ENCODE peak calls at places on chromosomes 4 and X, in five cellular contexts. X is hepatocyte, I is foreskin fibroblast, W is fibroblast of lung, F is AG10803. M is an unnamed sample.

GRCh38 chr4:2303121-2303685 is 41.3 kb upstream of the MXD4 start:
- DNase-seq in W (no peak), I (no peak), F (no peak), X (no peak), M (no peak)

GRCh38 chrX:108177321-108177990 is 85.9 kb downstream of the ATG4A start:
- DNase-seq in W (no peak), F (no peak), X (no peak), I (no peak), M (peak; percentile 44)

GRCh38 chr4:69038582-69038981 is 57.7 kb upstream of the UGT2B7 start:
- DNase-seq in I (peak; percentile 67), F (no peak), X (no peak), W (no peak), M (no peak)

GRCh38 chrX:150508461-150509367 is 59.7 kb upstream of the MTM1 start:
- DNase-seq in F (peak; percentile 42), X (no peak), I (peak; percentile 49), W (peak; percentile 51), M (no peak)

GRCh38 chr4:89438102-89438831 is 130.7 kb upstream of the GPRIN3 start:
- DNase-seq in W (peak; percentile 46), X (peak; percentile 66), F (peak; percentile 46), I (peak; percentile 58), M (no peak)

GRCh38 chr4:128942547-128942946 is 133.0 kb downstream of the JADE1 start:
- DNase-seq in X (no peak), F (peak; percentile 18), W (no peak), I (no peak), M (peak; percentile 16)

GRCh38 chrX:153882086-153882498 is 3.9 kb downstream of the L1CAM start:
- DNase-seq in X (no peak), I (peak; percentile 25), F (peak; percentile 2), W (no peak), M (no peak)

GRCh38 chrX:140165849-140166248 is 200.5 kb upstream of the CXorf66 start:
- DNase-seq in I (no peak), F (no peak), W (no peak), X (no peak), M (no peak)

GRCh38 chr4:23815351-23815750 is 74.5 kb downstream of the PPARGC1A start:
- DNase-seq in F (no peak), W (peak; percentile 57), I (no peak), X (no peak), M (peak; percentile 20)

DNA sequence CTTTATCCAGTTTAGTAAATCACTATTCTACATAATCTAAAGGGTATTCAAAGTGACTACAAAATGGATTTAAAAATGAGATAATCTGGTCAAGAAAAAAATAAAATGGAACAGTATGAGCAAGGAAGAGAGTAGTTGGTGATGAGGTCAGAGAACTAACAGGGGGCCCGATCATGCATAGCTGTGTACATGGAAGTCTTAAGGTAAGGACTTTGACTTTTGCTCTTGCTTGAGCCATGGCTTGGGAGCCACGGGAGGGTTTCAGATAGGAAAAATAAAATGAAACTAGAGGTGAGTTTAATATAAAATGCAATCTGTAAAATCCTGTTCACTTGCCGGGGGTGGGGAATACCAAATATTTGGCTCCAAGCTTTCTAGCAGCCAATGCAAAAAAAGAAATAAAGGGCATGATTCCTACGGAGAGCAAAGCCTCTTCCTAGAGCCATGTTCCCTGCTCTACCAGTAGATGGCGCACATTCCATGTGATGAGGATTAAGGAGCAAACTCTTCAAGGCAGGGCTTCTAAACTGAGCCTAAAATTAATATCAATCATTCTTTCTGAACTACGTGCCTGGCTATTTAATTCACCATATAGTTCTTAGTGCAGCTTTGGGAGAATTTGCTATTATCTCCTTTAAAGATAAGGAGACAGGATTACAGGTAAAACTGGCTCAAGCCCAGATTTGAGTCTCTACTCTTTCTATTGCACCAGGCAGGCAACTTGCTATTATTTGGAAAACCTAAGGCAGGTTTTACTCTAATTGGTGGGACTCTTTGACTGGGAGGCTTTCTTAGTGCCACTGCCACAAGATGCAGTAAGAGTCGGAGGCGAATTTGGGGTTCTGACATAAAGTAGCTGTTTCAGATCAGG is 6.8 kb upstream of the CLCN5 start:
- DNase-seq in F (peak; percentile 50), X (peak; percentile 68), W (peak; percentile 70), I (peak; percentile 75), M (peak; percentile 24)
- TF ChIP-seq CTCF in F (peak; percentile 86), X (peak; percentile 70), W (peak; percentile 74), I (peak; percentile 76), M (peak; percentile 84)

GRCh38 chr4:165198329-165198728 is 9.0 kb upstream of the KLHL2 start:
- DNase-seq in X (no peak), I (no peak), W (no peak), F (peak; percentile 14), M (no peak)
- H3K4me3 ChIP-seq in X (no peak overlapping the region), I (no peak overlapping the region), W (no peak overlapping the region), F (no peak overlapping the region), M (no peak overlapping the region)

DNA sequence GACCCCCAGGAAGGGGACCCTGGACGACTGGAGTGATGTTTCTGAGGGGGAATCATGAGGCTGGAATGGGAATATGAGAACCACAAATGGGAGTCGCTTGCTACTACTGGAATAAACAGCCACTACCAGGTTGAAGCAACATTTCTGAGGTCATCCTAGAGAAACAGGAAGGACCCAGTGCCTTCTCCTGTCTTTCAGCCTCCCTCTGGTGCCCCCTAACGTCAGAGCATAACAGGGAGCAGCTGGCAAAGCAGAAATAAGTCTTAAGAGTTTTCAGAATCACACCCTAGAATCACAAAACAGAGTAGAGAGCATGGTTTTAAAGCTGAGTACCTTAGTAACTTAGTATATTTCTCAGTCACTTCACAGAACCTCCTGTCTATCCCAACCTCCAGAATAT is 347.8 kb upstream of the PITX2 start:
- DNase-seq in W (peak; percentile 56), I (peak; percentile 71), F (peak; percentile 37), X (peak; percentile 70), M (peak; percentile 8)
- TF ChIP-seq CTCF in W (peak; percentile 79), I (peak; percentile 55), F (peak; percentile 56), X (peak; percentile 49), M (peak; percentile 60)

GRCh38 chrX:1661048-1661921 is 46.4 kb downstream of the ASMT start:
- DNase-seq in I (no peak), F (no peak), W (no peak), X (no peak), M (no peak)
- H3K4me3 ChIP-seq in I (no peak overlapping the region), F (no peak overlapping the region), W (no peak overlapping the region), X (no peak overlapping the region), M (no peak overlapping the region)

GRCh38 chr4:11495818-11496217 is 67.1 kb upstream of the HS3ST1 start:
- DNase-seq in I (no peak), F (no peak), X (no peak), W (no peak), M (no peak)

GRCh38 chr4:11495291-11495690 is 66.6 kb upstream of the HS3ST1 start:
- DNase-seq in F (no peak), I (no peak), W (peak; percentile 80), X (no peak), M (peak; percentile 57)

GRCh38 chr4:11496313-11496956 is 67.7 kb upstream of the HS3ST1 start:
- DNase-seq in I (no peak), F (no peak), W (no peak), X (no peak), M (peak; percentile 18)

GRCh38 chr4:11497972-11498371 is 69.3 kb upstream of the HS3ST1 start:
- DNase-seq in X (no peak), F (no peak), W (no peak), I (no peak), M (no peak)

DNA sequence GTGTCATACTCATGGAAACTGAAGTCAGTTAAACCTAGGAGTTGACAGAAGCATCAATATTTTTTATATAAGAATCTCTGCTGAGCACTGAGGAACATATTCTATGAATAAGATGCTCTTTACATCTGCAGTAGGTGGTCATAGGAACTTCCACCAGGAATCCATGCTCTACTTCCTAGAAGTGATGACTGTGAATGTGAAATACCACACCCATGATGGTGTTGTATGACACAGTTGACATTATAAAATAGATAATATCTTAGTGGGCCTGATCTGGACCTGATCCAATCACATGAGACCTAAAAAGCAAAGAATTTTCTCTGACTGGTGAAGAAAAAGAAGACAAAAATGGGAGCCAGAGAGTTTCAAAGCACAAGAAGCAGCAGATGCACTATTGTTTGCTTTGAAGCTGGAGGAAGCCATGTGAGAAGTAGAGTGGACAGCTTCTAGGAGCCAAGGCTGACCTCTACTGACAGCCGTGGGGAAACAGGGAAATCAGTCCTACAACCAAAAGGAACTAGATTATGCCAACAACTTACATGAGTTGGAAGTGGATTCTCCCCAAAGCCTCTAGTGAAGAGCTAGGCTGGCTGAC is 68.6 kb upstream of the HS3ST1 start:
- DNase-seq in X (no peak), W (no peak), F (no peak), I (no peak), M (no peak)
- TF ChIP-seq CTCF in X (no peak), W (no peak), F (no peak), I (no peak), M (no peak)

GRCh38 chrX:77668391-77669237 is 117.4 kb downstream of the ATRX start:
- DNase-seq in W (peak; percentile 21), F (peak; percentile 9), I (peak; percentile 50), X (no peak), M (peak; percentile 1)
- H3K4me3 ChIP-seq in W (no peak overlapping the region), F (no peak overlapping the region), I (no peak overlapping the region), X (no peak overlapping the region), M (no peak overlapping the region)

GRCh38 chrX:110156167-110156754 is 153.3 kb downstream of the TMEM164 start:
- DNase-seq in X (no peak), I (peak; percentile 32), F (peak; percentile 9), W (peak; percentile 25), M (no peak)
- TF ChIP-seq CTCF in X (peak; percentile 54), I (peak; percentile 18), F (peak; percentile 49), W (peak; percentile 24), M (peak; percentile 36)

DNA sequence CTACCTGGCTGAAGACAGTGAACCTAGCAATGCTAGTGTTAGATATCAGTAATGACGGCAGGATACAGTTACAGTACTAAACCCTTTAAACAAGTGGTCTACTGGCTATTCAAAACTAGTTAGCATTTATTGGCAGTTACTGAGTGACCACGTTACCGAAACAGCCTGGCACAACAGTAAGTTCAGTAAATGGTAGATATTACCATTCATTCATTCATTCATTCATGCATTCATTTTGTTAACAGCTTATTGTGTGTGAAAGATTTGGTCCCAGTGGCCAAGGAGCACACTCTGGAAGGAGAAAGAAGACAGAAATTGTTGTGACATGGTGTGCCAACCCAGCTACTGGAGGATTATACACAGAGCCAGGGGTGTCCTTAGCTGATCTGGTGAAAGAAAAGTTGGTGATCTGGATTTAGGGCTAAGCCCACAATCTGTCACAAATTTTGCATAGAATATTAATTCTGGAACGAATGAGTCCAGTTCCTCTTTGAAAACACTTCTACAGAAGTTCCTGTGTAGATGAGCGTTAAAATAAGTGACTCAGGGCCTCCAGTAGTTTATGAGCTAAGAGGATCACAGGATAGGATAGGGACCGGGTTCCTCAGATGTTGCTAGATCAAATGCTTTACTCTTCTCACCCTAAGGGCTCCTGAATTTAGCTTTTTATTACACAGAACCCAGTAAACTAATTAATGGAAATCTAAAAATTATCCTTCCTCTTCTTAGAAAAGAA is 179.1 kb downstream of the CBR4 start:
- DNase-seq in I (peak; percentile 51), F (no peak), W (no peak), X (no peak), M (no peak)
- H3K4me3 ChIP-seq in I (peak overlapping the region; percentile 83), F (peak overlapping the region; percentile 88), W (peak overlapping the region; percentile 73), X (peak overlapping the region; percentile 96), M (peak overlapping the region; percentile 86)